ENCODE peak calls at places on chromosomes 1 and 21, in eight cellular contexts. One of them, this sample, is unnamed.

GRCh38 chr1:207058878-207059867 is 6.1 kb downstream of the PFKFB2 start:
- DNase-seq in heart left ventricle: no peak
- DNase-seq in myocyte: peak; percentile 66
- DNase-seq in Calu3: no peak
- DNase-seq in cardiac fibroblast: no peak
- DNase-seq in fibroblast of lung: no peak
- DNase-seq in HFF-Myc: no peak
- DNase-seq in GM13977: no peak
- DNase-seq in this sample: no peak

GRCh38 chr1:83619497-83619896 is 379.4 kb downstream of the TTLL7 start:
- DNase-seq in heart left ventricle: no peak
- DNase-seq in fibroblast of lung: no peak
- DNase-seq in cardiac fibroblast: no peak
- DNase-seq in myocyte: no peak
- DNase-seq in HFF-Myc: no peak
- DNase-seq in Calu3: no peak
- DNase-seq in GM13977: no peak
- DNase-seq in this sample: no peak

GRCh38 chr1:98870959-98871903 is 133.4 kb downstream of the PLPPR5 start:
- DNase-seq in heart left ventricle: no peak
- DNase-seq in HFF-Myc: no peak
- DNase-seq in GM13977: peak; percentile 39
- DNase-seq in myocyte: no peak
- DNase-seq in fibroblast of lung: peak; percentile 5
- DNase-seq in Calu3: peak; percentile 1
- DNase-seq in cardiac fibroblast: no peak
- DNase-seq in this sample: no peak

GRCh38 chr1:40829631-40830245 is 32.4 kb downstream of the CITED4 start:
- DNase-seq in cardiac fibroblast: no peak
- DNase-seq in Calu3: no peak
- DNase-seq in HFF-Myc: no peak
- DNase-seq in fibroblast of lung: no peak
- DNase-seq in myocyte: no peak
- DNase-seq in heart left ventricle: no peak
- DNase-seq in GM13977: no peak
- DNase-seq in this sample: no peak

GRCh38 chr1:227370463-227371254 is 52.4 kb upstream of the CDC42BPA start:
- DNase-seq in GM13977: no peak
- DNase-seq in cardiac fibroblast: peak; percentile 14
- DNase-seq in HFF-Myc: no peak
- DNase-seq in fibroblast of lung: peak; percentile 69
- DNase-seq in Calu3: no peak
- DNase-seq in myocyte: no peak
- DNase-seq in heart left ventricle: no peak
- DNase-seq in this sample: no peak

GRCh38 chr1:20281801-20282200 is 8.9 kb upstream of the VWA5B1 start:
- DNase-seq in HFF-Myc: peak; percentile 27
- DNase-seq in heart left ventricle: no peak
- DNase-seq in fibroblast of lung: peak; percentile 90
- DNase-seq in Calu3: no peak
- DNase-seq in cardiac fibroblast: no peak
- DNase-seq in GM13977: no peak
- DNase-seq in myocyte: peak; percentile 46
- DNase-seq in this sample: no peak

GRCh38 chr1:116990612-116991151 is 10.9 kb upstream of the CD101 start:
- DNase-seq in HFF-Myc: no peak
- DNase-seq in cardiac fibroblast: peak; percentile 99
- DNase-seq in fibroblast of lung: peak; percentile 98
- DNase-seq in heart left ventricle: peak; percentile 88
- DNase-seq in myocyte: peak; percentile 98
- DNase-seq in Calu3: no peak
- DNase-seq in GM13977: no peak
- DNase-seq in this sample: peak; percentile 89

GRCh38 chr1:40404670-40405462 is 31.3 kb downstream of the SMAP2 start:
- DNase-seq in HFF-Myc: peak; percentile 37
- DNase-seq in GM13977: peak; percentile 22
- DNase-seq in Calu3: peak; percentile 43
- DNase-seq in myocyte: peak; percentile 59
- DNase-seq in cardiac fibroblast: peak; percentile 79
- DNase-seq in fibroblast of lung: peak; percentile 54
- DNase-seq in heart left ventricle: no peak
- DNase-seq in this sample: no peak

GRCh38 chr21:25133939-25134338 is 473.3 kb downstream of the MRPL39 start:
- DNase-seq in myocyte: no peak
- DNase-seq in cardiac fibroblast: no peak
- DNase-seq in GM13977: no peak
- DNase-seq in Calu3: no peak
- DNase-seq in heart left ventricle: no peak
- DNase-seq in fibroblast of lung: peak; percentile 72
- DNase-seq in HFF-Myc: no peak
- DNase-seq in this sample: no peak

GRCh38 chr1:152029144-152029936 is 7.5 kb downstream of the S100A11 start:
- DNase-seq in cardiac fibroblast: peak; percentile 57
- DNase-seq in myocyte: no peak
- DNase-seq in Calu3: no peak
- DNase-seq in HFF-Myc: no peak
- DNase-seq in heart left ventricle: no peak
- DNase-seq in GM13977: no peak
- DNase-seq in fibroblast of lung: peak; percentile 14
- DNase-seq in this sample: no peak

GRCh38 chr1:3405974-3406867 is 48.2 kb upstream of the ARHGEF16 start:
- DNase-seq in myocyte: no peak
- DNase-seq in fibroblast of lung: no peak
- DNase-seq in HFF-Myc: no peak
- DNase-seq in heart left ventricle: no peak
- DNase-seq in cardiac fibroblast: no peak
- DNase-seq in Calu3: no peak
- DNase-seq in GM13977: no peak
- DNase-seq in this sample: no peak

GRCh38 chr1:87897486-87897885 is 568.8 kb downstream of the LMO4 start:
- DNase-seq in cardiac fibroblast: no peak
- DNase-seq in HFF-Myc: no peak
- DNase-seq in GM13977: no peak
- DNase-seq in myocyte: peak; percentile 23
- DNase-seq in heart left ventricle: no peak
- DNase-seq in Calu3: no peak
- DNase-seq in fibroblast of lung: no peak
- DNase-seq in this sample: no peak

GRCh38 chr1:66533804-66534745 is at the start of gene SGIP1:
- DNase-seq in myocyte: peak; percentile 59
- DNase-seq in fibroblast of lung: peak; percentile 80
- DNase-seq in GM13977: peak; percentile 35
- DNase-seq in cardiac fibroblast: peak; percentile 75
- DNase-seq in heart left ventricle: peak; percentile 70
- DNase-seq in HFF-Myc: no peak
- DNase-seq in Calu3: no peak
- DNase-seq in this sample: peak; percentile 59

GRCh38 chr1:95323117-95323516 is 89.1 kb downstream of the RWDD3 start:
- DNase-seq in myocyte: no peak
- DNase-seq in Calu3: peak; percentile 26
- DNase-seq in GM13977: no peak
- DNase-seq in heart left ventricle: no peak
- DNase-seq in fibroblast of lung: peak; percentile 24
- DNase-seq in HFF-Myc: no peak
- DNase-seq in cardiac fibroblast: peak; percentile 12
- DNase-seq in this sample: no peak

GRCh38 chr21:28975401-28975800 is 17.3 kb downstream of the LTN1 start:
- DNase-seq in heart left ventricle: no peak
- DNase-seq in cardiac fibroblast: peak; percentile 54
- DNase-seq in fibroblast of lung: no peak
- DNase-seq in Calu3: no peak
- DNase-seq in myocyte: peak; percentile 75
- DNase-seq in GM13977: no peak
- DNase-seq in HFF-Myc: peak; percentile 73
- DNase-seq in this sample: no peak

GRCh38 chr21:33412832-33413519 is 9.8 kb downstream of the IFNGR2 start:
- DNase-seq in heart left ventricle: no peak
- DNase-seq in cardiac fibroblast: no peak
- DNase-seq in GM13977: peak; percentile 37
- DNase-seq in fibroblast of lung: no peak
- DNase-seq in HFF-Myc: no peak
- DNase-seq in myocyte: no peak
- DNase-seq in Calu3: peak; percentile 46
- DNase-seq in this sample: no peak

GRCh38 chr1:51303751-51304196 is 26.6 kb downstream of the TTC39A start:
- DNase-seq in Calu3: no peak
- DNase-seq in GM13977: peak; percentile 57
- DNase-seq in HFF-Myc: no peak
- DNase-seq in myocyte: no peak
- DNase-seq in fibroblast of lung: peak; percentile 56
- DNase-seq in heart left ventricle: no peak
- DNase-seq in cardiac fibroblast: peak; percentile 82
- DNase-seq in this sample: no peak

GRCh38 chr1:203185061-203185461 is 1.4 kb downstream of the CHI3L1 start:
- DNase-seq in HFF-Myc: no peak
- DNase-seq in myocyte: no peak
- DNase-seq in Calu3: no peak
- DNase-seq in GM13977: no peak
- DNase-seq in cardiac fibroblast: no peak
- DNase-seq in fibroblast of lung: no peak
- DNase-seq in heart left ventricle: no peak
- DNase-seq in this sample: no peak

GRCh38 chr1:165747632-165748452 is 20.8 kb downstream of the TMCO1 start:
- DNase-seq in Calu3: peak; percentile 13
- DNase-seq in HFF-Myc: no peak
- DNase-seq in heart left ventricle: no peak
- DNase-seq in fibroblast of lung: no peak
- DNase-seq in myocyte: no peak
- DNase-seq in GM13977: no peak
- DNase-seq in cardiac fibroblast: no peak
- DNase-seq in this sample: no peak

GRCh38 chr1:230906226-230906625 is 37.9 kb upstream of the C1orf198 start:
- DNase-seq in cardiac fibroblast: no peak
- DNase-seq in heart left ventricle: no peak
- DNase-seq in HFF-Myc: no peak
- DNase-seq in GM13977: no peak
- DNase-seq in myocyte: no peak
- DNase-seq in fibroblast of lung: no peak
- DNase-seq in Calu3: no peak
- DNase-seq in this sample: no peak

GRCh38 chr1:27403065-27403726 is 10.8 kb downstream of the GPR3 start:
- DNase-seq in myocyte: peak; percentile 95
- DNase-seq in heart left ventricle: peak; percentile 86
- DNase-seq in fibroblast of lung: peak; percentile 48
- DNase-seq in HFF-Myc: no peak
- DNase-seq in Calu3: no peak
- DNase-seq in GM13977: peak; percentile 74
- DNase-seq in cardiac fibroblast: peak; percentile 67
- DNase-seq in this sample: peak; percentile 75

GRCh38 chr1:167565922-167566321 is 12.4 kb upstream of the CREG1 start:
- DNase-seq in cardiac fibroblast: no peak
- DNase-seq in GM13977: no peak
- DNase-seq in fibroblast of lung: no peak
- DNase-seq in Calu3: no peak
- DNase-seq in myocyte: no peak
- DNase-seq in heart left ventricle: no peak
- DNase-seq in HFF-Myc: no peak
- DNase-seq in this sample: no peak

GRCh38 chr1:79895573-79895972 is 889.0 kb upstream of the ADGRL4 start:
- DNase-seq in GM13977: no peak
- DNase-seq in heart left ventricle: no peak
- DNase-seq in cardiac fibroblast: no peak
- DNase-seq in HFF-Myc: no peak
- DNase-seq in fibroblast of lung: no peak
- DNase-seq in myocyte: no peak
- DNase-seq in Calu3: no peak
- DNase-seq in this sample: no peak

GRCh38 chr1:31593770-31594632 is 17.7 kb downstream of the TINAGL1 start:
- DNase-seq in GM13977: peak; percentile 77
- DNase-seq in cardiac fibroblast: peak; percentile 80
- DNase-seq in Calu3: peak; percentile 94
- DNase-seq in fibroblast of lung: peak; percentile 47
- DNase-seq in heart left ventricle: peak; percentile 83
- DNase-seq in myocyte: peak; percentile 78
- DNase-seq in HFF-Myc: no peak
- DNase-seq in this sample: peak; percentile 78

GRCh38 chr1:68320349-68320748 is 88.0 kb upstream of the WLS start:
- DNase-seq in Calu3: no peak
- DNase-seq in HFF-Myc: no peak
- DNase-seq in GM13977: no peak
- DNase-seq in cardiac fibroblast: no peak
- DNase-seq in fibroblast of lung: no peak
- DNase-seq in myocyte: no peak
- DNase-seq in heart left ventricle: no peak
- DNase-seq in this sample: no peak

GRCh38 chr1:8381618-8382017 is 63.7 kb downstream of the SLC45A1 start:
- DNase-seq in Calu3: no peak
- DNase-seq in GM13977: no peak
- DNase-seq in heart left ventricle: no peak
- DNase-seq in HFF-Myc: no peak
- DNase-seq in fibroblast of lung: no peak
- DNase-seq in cardiac fibroblast: no peak
- DNase-seq in myocyte: no peak
- DNase-seq in this sample: no peak

GRCh38 chr1:241591317-241591716 is 48.9 kb downstream of the CHML start:
- DNase-seq in fibroblast of lung: peak; percentile 70
- DNase-seq in cardiac fibroblast: no peak
- DNase-seq in heart left ventricle: no peak
- DNase-seq in myocyte: peak; percentile 24
- DNase-seq in HFF-Myc: no peak
- DNase-seq in Calu3: peak; percentile 55
- DNase-seq in GM13977: no peak
- DNase-seq in this sample: no peak

GRCh38 chr1:202085682-202086373 is 36.9 kb upstream of the GPR37L1 start:
- DNase-seq in GM13977: no peak
- DNase-seq in heart left ventricle: peak; percentile 49
- DNase-seq in fibroblast of lung: no peak
- DNase-seq in Calu3: peak; percentile 73
- DNase-seq in HFF-Myc: no peak
- DNase-seq in myocyte: no peak
- DNase-seq in cardiac fibroblast: peak; percentile 21
- DNase-seq in this sample: no peak

GRCh38 chr1:85824066-85824835 is 116.0 kb upstream of the ZNHIT6 start:
- DNase-seq in GM13977: no peak
- DNase-seq in heart left ventricle: no peak
- DNase-seq in cardiac fibroblast: no peak
- DNase-seq in fibroblast of lung: no peak
- DNase-seq in HFF-Myc: no peak
- DNase-seq in Calu3: peak; percentile 16
- DNase-seq in myocyte: no peak
- DNase-seq in this sample: no peak

GRCh38 chr1:1157914-1158710 is 15.6 kb upstream of the TTLL10 start:
- DNase-seq in GM13977: peak; percentile 88
- DNase-seq in myocyte: peak; percentile 19
- DNase-seq in heart left ventricle: peak; percentile 62
- DNase-seq in fibroblast of lung: peak; percentile 27
- DNase-seq in HFF-Myc: no peak
- DNase-seq in cardiac fibroblast: peak; percentile 26
- DNase-seq in Calu3: peak; percentile 92
- DNase-seq in this sample: peak; percentile 54

GRCh38 chr1:72489801-72490200 is 207.5 kb upstream of the NEGR1 start:
- DNase-seq in fibroblast of lung: no peak
- DNase-seq in myocyte: no peak
- DNase-seq in cardiac fibroblast: no peak
- DNase-seq in Calu3: no peak
- DNase-seq in HFF-Myc: no peak
- DNase-seq in heart left ventricle: no peak
- DNase-seq in GM13977: no peak
- DNase-seq in this sample: no peak

GRCh38 chr1:8281843-8282509 is 35.9 kb upstream of the SLC45A1 start:
- DNase-seq in HFF-Myc: no peak
- DNase-seq in myocyte: no peak
- DNase-seq in fibroblast of lung: no peak
- DNase-seq in cardiac fibroblast: no peak
- DNase-seq in heart left ventricle: peak; percentile 32
- DNase-seq in Calu3: no peak
- DNase-seq in GM13977: no peak
- DNase-seq in this sample: peak; percentile 21

GRCh38 chr21:16424331-16424749 is 694.6 kb downstream of the USP25 start:
- DNase-seq in myocyte: peak; percentile 57
- DNase-seq in Calu3: no peak
- DNase-seq in fibroblast of lung: peak; percentile 75
- DNase-seq in cardiac fibroblast: peak; percentile 69
- DNase-seq in HFF-Myc: no peak
- DNase-seq in heart left ventricle: no peak
- DNase-seq in GM13977: no peak
- DNase-seq in this sample: no peak

GRCh38 chr21:45509566-45510465 is 32.4 kb downstream of the SLC19A1 start:
- DNase-seq in HFF-Myc: no peak
- DNase-seq in cardiac fibroblast: no peak
- DNase-seq in myocyte: no peak
- DNase-seq in fibroblast of lung: no peak
- DNase-seq in Calu3: no peak
- DNase-seq in heart left ventricle: peak; percentile 24
- DNase-seq in GM13977: no peak
- DNase-seq in this sample: peak; percentile 9

This sample was measured in left ventricle myocardium inferior.